ENCODE peak calls at places on chromosomes 13 and 19, in ten cellular contexts. I, G, H, M, L, Y, B, S, X and J are unnamed samples.

GRCh38 chr19:35168261-35168660 is 13.7 kb downstream of the FXYD5 start:
- DNase-seq in I (no peak), G (no peak), H (no peak), M (no peak), L (no peak), Y (no peak), B (no peak), S (peak; percentile 31), X (peak; percentile 74), J (no peak)

GRCh38 chr13:107441279-107441678 is 774.1 kb downstream of the LIG4 start:
- DNase-seq in I (peak; percentile 12), G (no peak), H (no peak), M (no peak), L (no peak), Y (no peak), B (no peak), S (no peak), X (no peak), J (peak; percentile 36)

GRCh38 chr13:36086117-36086516 is 45.1 kb downstream of the DCLK1 start:
- DNase-seq in I (no peak), G (no peak), H (no peak), M (no peak), L (no peak), Y (no peak), B (no peak), S (no peak), X (no peak), J (no peak)

GRCh38 chr13:48621056-48621455 is 32.7 kb upstream of the CYSLTR2 start:
- DNase-seq in I (no peak), G (no peak), H (no peak), M (no peak), L (no peak), Y (no peak), B (no peak), S (no peak), X (no peak), J (no peak)

GRCh38 chr19:11067356-11068113 is 21.7 kb upstream of the LDLR start:
- DNase-seq in I (no peak), G (no peak), H (no peak), M (no peak), L (no peak), Y (no peak), B (no peak), S (peak; percentile 2), X (no peak), J (no peak)

GRCh38 chr13:51997641-51998330 is 13.5 kb downstream of the ATP7B start:
- DNase-seq in I (no peak), G (no peak), H (no peak), M (no peak), L (no peak), Y (no peak), B (no peak), S (no peak), X (no peak), J (no peak)

GRCh38 chr13:61383101-61383500 is 32.5 kb downstream of the PCDH20 start:
- DNase-seq in I (no peak), G (no peak), H (no peak), M (no peak), L (no peak), Y (no peak), B (no peak), S (no peak), X (no peak), J (no peak)

GRCh38 chr19:55643003-55643732 is at the start of gene ZNF581:
- DNase-seq in I (peak; percentile 93), G (peak; percentile 63), H (peak; percentile 44), M (peak; percentile 93), L (peak; percentile 54), Y (peak; percentile 77), B (peak; percentile 77), S (peak; percentile 85), X (no peak), J (peak; percentile 36)

GRCh38 chr19:20313894-20314293 is 146.9 kb downstream of the ZNF486 start:
- DNase-seq in I (no peak), G (no peak), H (no peak), M (no peak), L (no peak), Y (no peak), B (no peak), S (no peak), X (no peak), J (no peak)

GRCh38 chr19:8132858-8133458 is 16.4 kb downstream of the FBN3 start:
- DNase-seq in I (no peak), G (no peak), H (no peak), M (no peak), L (no peak), Y (no peak), B (no peak), S (no peak), X (no peak), J (no peak)

GRCh38 chr19:5170329-5170745 is 170.3 kb downstream of the PTPRS start:
- DNase-seq in I (no peak), G (peak; percentile 26), H (no peak), M (peak; percentile 90), L (peak; percentile 7), Y (peak; percentile 51), B (no peak), S (no peak), X (no peak), J (no peak)

GRCh38 chr19:49852631-49853126 is 1.7 kb downstream of the PTOV1 start:
- DNase-seq in I (no peak), G (no peak), H (no peak), M (no peak), L (no peak), Y (no peak), B (no peak), S (no peak), X (no peak), J (no peak)

GRCh38 chr19:12834976-12835757 is 788 bp upstream of the RTBDN start:
- DNase-seq in I (no peak), G (no peak), H (no peak), M (no peak), L (no peak), Y (peak; percentile 29), B (no peak), S (peak; percentile 64), X (no peak), J (no peak)